ENCODE peak calls at places on chromosomes 13 and 19, in ten cellular contexts. T, H, V, U, R, I, O, D, L and Z are unnamed samples. For H3K4me1, the result is how much of the 10 kb centered on the place peaks cover.

GRCh38 chr19:38182536-38183210 is 41.3 kb downstream of the DPF1 start:
- DNase-seq in T (no peak), H (no peak), V (no peak), U (no peak), R (no peak), I (no peak), O (no peak), D (no peak), L (no peak), Z (no peak)

GRCh38 chr13:21137696-21138095 is 38.7 kb downstream of the SKA3 start:
- DNase-seq in T (no peak), H (no peak), V (no peak), U (no peak), R (no peak), I (no peak), O (no peak), D (no peak), L (peak), Z (no peak)

GRCh38 chr13:106520205-106521004 is 15.1 kb downstream of the EFNB2 start:
- DNase-seq in T (no peak), H (no peak), V (no peak), U (no peak), R (no peak), I (no peak), O (no peak), D (no peak), L (peak), Z (no peak)

GRCh38 chr13:112583592-112584277 is 4.2 kb downstream of the TUBGCP3 start:
- DNase-seq in T (no peak), H (peak), V (no peak), U (no peak), R (peak), I (no peak), O (no peak), D (peak), L (no peak), Z (no peak)

GRCh38 chr13:99980201-99981114 is 1.1 kb upstream of the ZIC2 start:
- DNase-seq in T (peak), H (no peak), V (no peak), U (peak), R (no peak), I (peak), O (peak), D (peak), L (peak), Z (no peak)

GRCh38 chr13:41494202-41494601 is 36.9 kb downstream of the RGCC start:
- DNase-seq in T (peak), H (no peak), V (no peak), U (no peak), R (no peak), I (no peak), O (no peak), D (no peak), L (no peak), Z (no peak)

GRCh38 chr13:46079770-46080169 is 25.1 kb downstream of the CPB2 start:
- DNase-seq in T (no peak), H (no peak), V (no peak), U (no peak), R (no peak), I (no peak), O (no peak), D (no peak), L (no peak), Z (no peak)

GRCh38 chr19:4555657-4556561 is 3.6 kb downstream of the SEMA6B start:
- DNase-seq in T (no peak), H (no peak), V (no peak), U (no peak), R (no peak), I (no peak), O (peak), D (peak), L (no peak), Z (no peak)

GRCh38 chr19:33255781-33256180 is 30.1 kb upstream of the SLC7A10 start:
- DNase-seq in T (no peak), H (no peak), V (no peak), U (no peak), R (no peak), I (no peak), O (no peak), D (no peak), L (no peak), Z (no peak)

GRCh38 chr13:24208314-24208713 is 47.8 kb downstream of the SPATA13 start:
- DNase-seq in T (no peak), H (no peak), V (no peak), U (no peak), R (no peak), I (no peak), O (no peak), D (no peak), L (peak), Z (no peak)

GRCh38 chr19:6219592-6220290 is 60.0 kb downstream of the MLLT1 start:
- DNase-seq in T (peak), H (no peak), V (no peak), U (no peak), R (no peak), I (peak), O (no peak), D (no peak), L (no peak), Z (no peak)

GRCh38 chr13:47119568-47120080 is 222.8 kb upstream of the HTR2A start:
- DNase-seq in T (no peak), H (no peak), V (no peak), U (no peak), R (no peak), I (no peak), O (no peak), D (no peak), L (no peak), Z (no peak)
- H3K4me1 ChIP-seq in T (under half), H (under half), V (under half), U (under half), R (under half), I (under half), O (under half), D (under half), L (under half), Z (under half)

GRCh38 chr13:67147257-67148218 is 82.6 kb downstream of the PCDH9 start:
- DNase-seq in T (no peak), H (no peak), V (no peak), U (no peak), R (no peak), I (no peak), O (no peak), D (no peak), L (peak), Z (no peak)

GRCh38 chr13:67148219-67148583 is 81.9 kb downstream of the PCDH9 start:
- DNase-seq in T (no peak), H (no peak), V (no peak), U (no peak), R (no peak), I (no peak), O (no peak), D (no peak), L (peak), Z (no peak)

GRCh38 chr13:67146523-67147130 is 83.5 kb downstream of the PCDH9 start:
- DNase-seq in T (no peak), H (no peak), V (no peak), U (no peak), R (no peak), I (no peak), O (no peak), D (no peak), L (no peak), Z (no peak)

GRCh38 chr13:67143544-67144115 is 86.5 kb downstream of the PCDH9 start:
- DNase-seq in T (no peak), H (no peak), V (no peak), U (no peak), R (no peak), I (no peak), O (no peak), D (no peak), L (no peak), Z (no peak)

GRCh38 chr13:67145950-67146349 is 84.2 kb downstream of the PCDH9 start:
- DNase-seq in T (no peak), H (no peak), V (no peak), U (no peak), R (no peak), I (no peak), O (no peak), D (no peak), L (no peak), Z (no peak)
- H3K4me1 ChIP-seq in T (half or more), H (under half), V (under half), U (under half), R (under half), I (under half), O (under half), D (under half), L (under half), Z (under half)

GRCh38 chr19:57815247-57816075 is 748 bp upstream of the ZNF552 start:
- DNase-seq in T (no peak), H (no peak), V (no peak), U (peak), R (no peak), I (no peak), O (no peak), D (no peak), L (no peak), Z (no peak)
- H3K4me1 ChIP-seq in T (under half), H (under half), V (under half), U (under half), R (under half), I (under half), O (under half), D (under half), L (under half), Z (under half)

GRCh38 chr13:98536729-98537128 is 40.2 kb downstream of the STK24 start:
- DNase-seq in T (no peak), H (no peak), V (no peak), U (no peak), R (no peak), I (no peak), O (no peak), D (no peak), L (no peak), Z (no peak)
- H3K4me1 ChIP-seq in T (half or more), H (under half), V (half or more), U (half or more), R (under half), I (half or more), O (under half), D (under half), L (under half), Z (half or more)

GRCh38 chr19:8451377-8451776 is 6.6 kb downstream of the HNRNPM start:
- DNase-seq in T (no peak), H (no peak), V (no peak), U (no peak), R (no peak), I (no peak), O (no peak), D (no peak), L (no peak), Z (no peak)

GRCh38 chr19:8449830-8450229 is 5.1 kb downstream of the HNRNPM start:
- DNase-seq in T (no peak), H (no peak), V (no peak), U (no peak), R (no peak), I (no peak), O (peak), D (no peak), L (no peak), Z (no peak)

GRCh38 chr19:8452446-8453123 is 7.8 kb downstream of the HNRNPM start:
- DNase-seq in T (no peak), H (no peak), V (no peak), U (no peak), R (no peak), I (no peak), O (no peak), D (no peak), L (no peak), Z (no peak)

GRCh38 chr19:8453616-8454015 is 8.8 kb downstream of the HNRNPM start:
- DNase-seq in T (no peak), H (no peak), V (no peak), U (no peak), R (no peak), I (no peak), O (no peak), D (no peak), L (no peak), Z (no peak)

DNA sequence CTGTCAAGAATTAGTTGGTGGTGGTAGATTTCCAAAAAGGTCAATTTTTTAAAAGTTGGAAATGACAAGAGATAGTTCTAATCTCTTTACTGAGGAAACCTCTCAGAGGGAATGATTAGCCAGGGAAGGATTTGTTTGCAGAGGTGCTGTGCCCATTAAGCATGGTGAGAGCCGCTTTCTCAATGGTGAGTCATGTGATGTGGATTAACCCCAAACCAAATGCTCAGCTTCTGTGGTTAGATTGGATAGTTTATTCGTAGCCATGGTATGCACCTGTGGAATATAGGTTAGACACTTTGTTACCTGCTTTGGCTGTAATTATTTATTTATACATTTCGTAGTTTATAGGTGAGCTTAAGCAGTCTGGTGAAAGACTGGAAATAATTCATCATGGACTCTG is 7.1 kb downstream of the HNRNPM start:
- DNase-seq in T (no peak), H (no peak), V (no peak), U (no peak), R (no peak), I (no peak), O (no peak), D (no peak), L (peak), Z (no peak)
- H3K4me1 ChIP-seq in T (half or more), H (under half), V (half or more), U (half or more), R (under half), I (half or more), O (under half), D (under half), L (under half), Z (under half)